ENCODE peak calls at places on chromosomes 12 and 14, in six cellular contexts. J is stomach, Z is GM12892, M is lower leg skin, Y is heart left ventricle, D is sigmoid colon. T is an unnamed sample.

GRCh38 chr14:64109821-64110554 is 184.2 kb downstream of the ESR2 start:
- DNase-seq in J (no peak), Z (no peak), M (no peak), Y (no peak), D (no peak), T (no peak)

GRCh38 chr14:61733972-61734371 is 28.2 kb upstream of the SNAPC1 start:
- DNase-seq in J (no peak), Z (no peak), M (no peak), Y (no peak), D (no peak), T (no peak)

GRCh38 chr12:98058838-98059237 is 456.6 kb upstream of the TMPO start:
- DNase-seq in J (no peak), Z (no peak), M (no peak), Y (no peak), D (no peak), T (no peak)

GRCh38 chr14:68856572-68856971 is 63.7 kb upstream of the ZFP36L1 start:
- DNase-seq in J (no peak), Z (no peak), M (no peak), Y (no peak), D (no peak), T (no peak)

GRCh38 chr14:104865069-104865630 is at the start of gene CEP170B:
- DNase-seq in J (peak), Z (peak), M (no peak), Y (peak), D (no peak), T (peak)

GRCh38 chr12:62598846-62599245 is 132.2 kb downstream of the MON2 start:
- DNase-seq in J (no peak), Z (no peak), M (no peak), Y (no peak), D (no peak), T (no peak)

GRCh38 chr14:36584167-36584811 is 1.9 kb upstream of the NKX2-8 start:
- DNase-seq in J (no peak), Z (no peak), M (no peak), Y (no peak), D (no peak), T (no peak)

GRCh38 chr12:63862187-63863107 is 17.9 kb downstream of the SRGAP1 start:
- DNase-seq in J (peak), Z (no peak), M (no peak), Y (peak), D (no peak), T (no peak)

GRCh38 chr12:34400986-34401658 is 378.8 kb downstream of the ALG10 start:
- DNase-seq in J (peak), Z (no peak), M (peak), Y (peak), D (peak), T (no peak)

GRCh38 chr12:77204055-77204454 is 138.7 kb upstream of the E2F7 start:
- DNase-seq in J (no peak), Z (no peak), M (no peak), Y (no peak), D (no peak), T (no peak)

GRCh38 chr12:15605886-15606590 is 183.2 kb downstream of the EPS8 start:
- DNase-seq in J (no peak), Z (no peak), M (no peak), Y (no peak), D (no peak), T (no peak)

GRCh38 chr12:58917699-58918334 is 2.5 kb downstream of the LRIG3 start:
- DNase-seq in J (no peak), Z (no peak), M (no peak), Y (no peak), D (no peak), T (no peak)

GRCh38 chr14:34007902-34008301 is 57.0 kb upstream of the EGLN3 start:
- DNase-seq in J (no peak), Z (no peak), M (no peak), Y (no peak), D (no peak), T (no peak)

GRCh38 chr12:43836455-43836989 is 641 bp downstream of the TMEM117 start:
- DNase-seq in J (no peak), Z (no peak), M (no peak), Y (no peak), D (no peak), T (no peak)

GRCh38 chr12:97672870-97673269 is 210.3 kb downstream of the RMST start:
- DNase-seq in J (no peak), Z (no peak), M (no peak), Y (no peak), D (no peak), T (no peak)

GRCh38 chr14:68523994-68524725 is 268.7 kb downstream of the ZFP36L1 start:
- DNase-seq in J (no peak), Z (no peak), M (peak), Y (no peak), D (no peak), T (no peak)

GRCh38 chr12:1130164-1130563 is 139.1 kb downstream of the ERC1 start:
- DNase-seq in J (peak), Z (no peak), M (no peak), Y (no peak), D (no peak), T (no peak)

GRCh38 chr14:36035675-36036074 is 140.8 kb downstream of the PTCSC3 start:
- DNase-seq in J (no peak), Z (no peak), M (no peak), Y (no peak), D (no peak), T (no peak)

GRCh38 chr12:45388545-45388944 is 172.7 kb downstream of the ANO6 start:
- DNase-seq in J (no peak), Z (no peak), M (no peak), Y (peak), D (no peak), T (no peak)

GRCh38 chr12:121793836-121794531 is 496 bp upstream of the RHOF start:
- DNase-seq in J (peak), Z (peak), M (peak), Y (peak), D (peak), T (no peak)

GRCh38 chr12:7023096-7023495 is 4.8 kb upstream of the LPCAT3 start:
- DNase-seq in J (no peak), Z (no peak), M (no peak), Y (no peak), D (no peak), T (no peak)

GRCh38 chr12:21615441-21615840 is 10.8 kb upstream of the GYS2 start:
- DNase-seq in J (no peak), Z (no peak), M (no peak), Y (no peak), D (no peak), T (no peak)

GRCh38 chr12:25924535-25925001 is 33.9 kb upstream of the RASSF8 start:
- DNase-seq in J (no peak), Z (no peak), M (no peak), Y (no peak), D (no peak), T (no peak)

GRCh38 chr12:91225316-91225715 is 42.7 kb upstream of the DCN start:
- DNase-seq in J (no peak), Z (no peak), M (no peak), Y (no peak), D (no peak), T (no peak)

GRCh38 chr12:54601841-54602240 is 13.4 kb upstream of the PPP1R1A start:
- DNase-seq in J (no peak), Z (no peak), M (no peak), Y (no peak), D (no peak), T (no peak)

GRCh38 chr12:75208851-75209781 is 523 bp downstream of the KCNC2 start:
- DNase-seq in J (no peak), Z (no peak), M (no peak), Y (no peak), D (no peak), T (no peak)

GRCh38 chr14:50955373-50956043 is 11.2 kb upstream of the PYGL start:
- DNase-seq in J (no peak), Z (no peak), M (peak), Y (no peak), D (peak), T (no peak)

GRCh38 chr14:21039059-21039422 is 3.1 kb upstream of the RNASE7 start:
- DNase-seq in J (peak), Z (no peak), M (peak), Y (peak), D (peak), T (no peak)

GRCh38 chr12:69243099-69244084 is 4.0 kb downstream of the CPSF6 start:
- DNase-seq in J (no peak), Z (no peak), M (no peak), Y (no peak), D (no peak), T (no peak)

GRCh38 chr12:12381982-12382381 is 25.1 kb downstream of the BORCS5 start:
- DNase-seq in J (no peak), Z (no peak), M (no peak), Y (no peak), D (no peak), T (no peak)

GRCh38 chr12:12379831-12380730 is 23.2 kb downstream of the BORCS5 start:
- DNase-seq in J (no peak), Z (no peak), M (no peak), Y (no peak), D (no peak), T (no peak)

GRCh38 chr12:12372946-12373722 is 16.3 kb downstream of the BORCS5 start:
- DNase-seq in J (no peak), Z (no peak), M (no peak), Y (no peak), D (no peak), T (no peak)

GRCh38 chr12:12380949-12381593 is 24.2 kb downstream of the BORCS5 start:
- DNase-seq in J (no peak), Z (no peak), M (no peak), Y (no peak), D (no peak), T (no peak)

GRCh38 chr12:12376636-12377448 is 20.0 kb downstream of the BORCS5 start:
- DNase-seq in J (no peak), Z (peak), M (no peak), Y (no peak), D (no peak), T (peak)
- TF ChIP-seq POLR2A in J (no peak), Z (no peak), M (no peak), Y (no peak), D (no peak), T (no peak)

GRCh38 chr12:116368196-116369194 is 91.0 kb upstream of the MED13L start:
- DNase-seq in J (peak), Z (no peak), M (no peak), Y (no peak), D (no peak), T (no peak)
- TF ChIP-seq POLR2A in J (no peak), Z (no peak), M (no peak), Y (no peak), D (no peak), T (no peak)

GRCh38 chr14:65115615-65116014 is 13.3 kb upstream of the MAX start:
- DNase-seq in J (no peak), Z (no peak), M (no peak), Y (no peak), D (no peak), T (no peak)

GRCh38 chr14:65117795-65118746 is 15.8 kb upstream of the MAX start:
- DNase-seq in J (no peak), Z (no peak), M (no peak), Y (no peak), D (no peak), T (no peak)
- TF ChIP-seq POLR2A in J (no peak), Z (no peak), M (no peak), Y (no peak), D (no peak), T (no peak)

GRCh38 chr14:44896275-44897040 is 65.3 kb downstream of the KLHL28 start:
- DNase-seq in J (no peak), Z (no peak), M (no peak), Y (no peak), D (no peak), T (no peak)

GRCh38 chr14:44898547-44898946 is 63.2 kb downstream of the KLHL28 start:
- DNase-seq in J (no peak), Z (no peak), M (no peak), Y (no peak), D (no peak), T (no peak)

GRCh38 chr14:44897844-44898151 is 63.9 kb downstream of the KLHL28 start:
- DNase-seq in J (no peak), Z (no peak), M (no peak), Y (no peak), D (no peak), T (no peak)

GRCh38 chr14:44895716-44896115 is 66.0 kb downstream of the KLHL28 start:
- DNase-seq in J (no peak), Z (no peak), M (no peak), Y (no peak), D (no peak), T (no peak)

DNA sequence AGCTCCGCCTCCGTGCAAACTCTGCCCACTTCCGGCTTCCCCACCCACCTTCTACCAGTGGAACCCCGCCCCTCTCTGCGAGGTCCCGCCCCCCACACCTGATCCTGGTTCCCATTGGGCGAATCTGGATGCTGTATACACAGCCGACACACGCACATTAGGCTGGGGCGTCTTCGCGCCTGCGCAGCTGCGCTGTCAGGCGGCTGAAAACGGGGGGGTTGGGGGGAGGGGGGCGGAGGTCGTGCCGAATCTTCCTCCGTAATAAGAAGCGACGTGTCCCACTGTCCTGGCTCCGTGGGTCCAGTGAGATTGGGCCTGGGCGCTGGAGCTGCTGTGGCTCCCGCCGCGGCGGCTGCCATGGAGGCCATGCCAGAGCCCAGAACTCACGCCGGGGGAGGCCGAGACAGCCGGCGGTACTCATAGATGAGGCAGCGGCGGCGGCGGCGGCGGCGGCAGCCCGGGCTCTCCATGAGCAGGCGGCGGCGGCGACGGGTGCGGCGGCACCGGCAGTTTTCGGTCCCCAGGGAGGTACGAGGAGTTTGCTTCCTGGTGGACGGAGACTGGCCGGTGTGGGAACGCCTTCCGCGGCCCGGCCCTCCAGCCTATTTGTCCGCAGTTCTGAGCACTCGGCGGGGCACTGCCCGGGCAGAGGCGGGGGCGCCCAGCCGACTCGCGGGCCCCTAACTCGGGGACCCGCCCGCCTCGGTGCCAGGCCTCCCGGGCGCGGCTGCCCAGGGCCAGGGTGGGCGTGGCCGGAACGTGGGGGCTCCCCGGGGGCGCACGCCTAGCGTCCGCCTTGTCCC is 64.5 kb downstream of the KLHL28 start:
- DNase-seq in J (peak), Z (peak), M (peak), Y (peak), D (peak), T (peak)
- TF ChIP-seq POLR2A in J (peak), Z (peak), M (no peak), Y (peak), D (peak), T (no peak)

DNA sequence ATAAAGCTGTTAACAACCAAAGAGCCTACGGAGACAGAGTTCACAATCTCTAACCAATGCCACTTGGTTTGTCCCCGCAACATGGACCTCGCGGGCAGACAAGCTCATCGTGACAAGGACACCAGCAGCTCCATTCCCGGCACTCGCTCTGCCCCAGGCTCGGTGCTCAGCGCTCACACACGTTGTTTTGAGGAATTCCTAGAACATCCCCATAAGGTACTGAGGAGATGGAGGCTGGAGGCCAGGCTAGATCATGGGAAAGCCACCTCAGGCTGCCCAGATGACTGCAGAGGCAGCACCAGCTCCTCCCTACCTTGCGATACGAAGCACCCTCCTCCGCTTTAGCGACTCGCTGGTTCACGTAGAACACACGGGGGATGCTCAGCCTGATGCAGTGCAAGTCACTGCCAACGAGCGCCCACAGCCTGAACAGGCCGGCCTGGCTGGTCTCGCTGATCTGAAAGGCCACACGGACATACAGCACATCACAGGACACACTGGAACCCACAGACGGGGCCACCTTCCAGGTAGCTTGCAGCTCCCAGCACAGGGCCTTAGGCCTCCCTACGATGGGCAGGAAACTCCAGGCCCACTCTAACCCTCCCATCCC is 30.1 kb downstream of the P2RX2 start:
- DNase-seq in J (no peak), Z (no peak), M (no peak), Y (no peak), D (no peak), T (no peak)
- TF ChIP-seq POLR2A in J (no peak), Z (no peak), M (no peak), Y (no peak), D (no peak), T (no peak)

GRCh38 chr12:116455540-116456306 is 103.5 kb upstream of the MAP1LC3B2 start:
- DNase-seq in J (peak), Z (no peak), M (peak), Y (peak), D (peak), T (no peak)
- TF ChIP-seq POLR2A in J (no peak), Z (no peak), M (no peak), Y (no peak), D (no peak), T (no peak)

GRCh38 chr12:65878540-65878939 is 54.3 kb downstream of the HMGA2 start:
- DNase-seq in J (no peak), Z (no peak), M (no peak), Y (no peak), D (no peak), T (no peak)

GRCh38 chr12:65877836-65878235 is 53.6 kb downstream of the HMGA2 start:
- DNase-seq in J (no peak), Z (no peak), M (no peak), Y (no peak), D (no peak), T (no peak)

GRCh38 chr12:65879878-65880277 is 55.6 kb downstream of the HMGA2 start:
- DNase-seq in J (no peak), Z (no peak), M (no peak), Y (no peak), D (no peak), T (no peak)

GRCh38 chr12:65875635-65876034 is 51.4 kb downstream of the HMGA2 start:
- DNase-seq in J (no peak), Z (no peak), M (no peak), Y (no peak), D (no peak), T (no peak)

DNA sequence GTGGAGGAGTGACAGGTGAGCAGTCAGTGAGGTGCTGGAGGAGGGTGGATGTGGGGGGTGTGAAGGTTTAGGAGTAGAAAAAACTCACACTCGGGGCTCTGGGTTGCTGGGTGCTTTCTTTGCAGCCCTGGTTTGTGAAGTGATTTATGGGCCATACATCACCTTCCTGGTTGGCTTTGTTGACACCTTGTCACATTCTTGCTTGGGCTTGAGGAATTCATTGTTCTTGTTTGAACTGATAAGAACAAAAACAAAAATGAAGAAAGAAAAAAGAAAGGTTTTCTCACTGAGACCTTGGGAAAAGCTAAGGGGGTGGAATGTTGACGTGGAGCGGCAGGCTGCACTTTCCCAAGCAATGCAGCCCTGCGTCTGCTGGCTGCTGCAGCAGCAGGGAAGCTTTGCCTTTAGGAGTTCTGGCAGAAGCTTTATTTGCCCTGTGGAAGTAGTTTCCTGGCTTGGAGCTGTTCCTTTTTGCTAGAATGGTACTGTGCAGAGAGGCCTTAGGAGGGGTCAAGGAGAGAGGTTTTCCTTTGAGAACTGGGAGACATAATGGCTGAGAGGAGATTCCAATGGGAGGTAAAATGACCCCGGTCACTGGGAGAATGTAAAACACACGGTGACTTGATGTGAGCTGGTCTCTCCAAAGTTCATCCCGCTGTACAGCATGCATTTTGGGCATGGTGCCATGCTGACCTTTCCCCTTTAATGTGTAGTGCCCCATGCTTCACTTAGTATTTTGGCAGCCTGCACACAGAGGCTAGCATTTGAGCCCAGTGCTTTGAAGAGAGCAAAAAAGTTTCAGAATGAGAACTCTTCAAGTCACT is 52.8 kb downstream of the HMGA2 start:
- DNase-seq in J (peak), Z (no peak), M (no peak), Y (no peak), D (no peak), T (no peak)
- TF ChIP-seq POLR2A in J (no peak), Z (no peak), M (no peak), Y (no peak), D (no peak), T (no peak)